ENCODE peak calls at places on chromosomes 13 and 19, in four cellular contexts. One of them, this sample, is unnamed.

GRCh38 chr19:44720945-44721344 is 22.0 kb downstream of the CEACAM16 start:
- DNase-seq in AG10803: no peak
- DNase-seq in colonic mucosa: no peak
- DNase-seq in psoas muscle: no peak
- DNase-seq in this sample: no peak

GRCh38 chr19:8101311-8101710 is 48.1 kb downstream of the FBN3 start:
- DNase-seq in psoas muscle: no peak
- DNase-seq in colonic mucosa: no peak
- DNase-seq in AG10803: no peak
- DNase-seq in this sample: no peak

GRCh38 chr19:31303262-31303815 is 45.9 kb downstream of the TSHZ3 start:
- DNase-seq in colonic mucosa: no peak
- DNase-seq in psoas muscle: no peak
- DNase-seq in AG10803: no peak
- DNase-seq in this sample: no peak

GRCh38 chr13:49608932-49609331 is 19.4 kb upstream of the ARL11 start:
- DNase-seq in psoas muscle: no peak
- DNase-seq in colonic mucosa: no peak
- DNase-seq in AG10803: no peak
- DNase-seq in this sample: no peak

GRCh38 chr13:24066405-24067292 is 93.9 kb upstream of the SPATA13 start:
- DNase-seq in AG10803: no peak
- DNase-seq in colonic mucosa: no peak
- DNase-seq in psoas muscle: no peak
- DNase-seq in this sample: no peak

GRCh38 chr19:932647-933552 is 7.1 kb downstream of the ARID3A start:
- DNase-seq in AG10803: peak
- DNase-seq in psoas muscle: peak
- DNase-seq in colonic mucosa: peak
- DNase-seq in this sample: peak

GRCh38 chr13:75761373-75761772 is 125.2 kb downstream of the LMO7 start:
- DNase-seq in colonic mucosa: no peak
- DNase-seq in psoas muscle: no peak
- DNase-seq in AG10803: no peak
- DNase-seq in this sample: no peak

GRCh38 chr19:49340069-49340864 is 5.1 kb downstream of the CD37 start:
- DNase-seq in colonic mucosa: peak
- DNase-seq in AG10803: no peak
- DNase-seq in psoas muscle: peak
- DNase-seq in this sample: no peak

GRCh38 chr13:99386495-99386894 is 79.3 kb upstream of the GPR183 start:
- DNase-seq in AG10803: no peak
- DNase-seq in psoas muscle: no peak
- DNase-seq in colonic mucosa: no peak
- DNase-seq in this sample: no peak

GRCh38 chr13:114241918-114242317 is 7.2 kb downstream of the CDC16 start:
- DNase-seq in psoas muscle: no peak
- DNase-seq in AG10803: no peak
- DNase-seq in colonic mucosa: no peak
- DNase-seq in this sample: no peak

GRCh38 chr13:114248011-114248410 is 13.3 kb downstream of the CDC16 start:
- DNase-seq in AG10803: peak
- DNase-seq in psoas muscle: no peak
- DNase-seq in colonic mucosa: no peak
- DNase-seq in this sample: peak

GRCh38 chr13:114249062-114249461 is 14.4 kb downstream of the CDC16 start:
- DNase-seq in colonic mucosa: peak
- DNase-seq in psoas muscle: no peak
- DNase-seq in AG10803: no peak
- DNase-seq in this sample: no peak

DNA sequence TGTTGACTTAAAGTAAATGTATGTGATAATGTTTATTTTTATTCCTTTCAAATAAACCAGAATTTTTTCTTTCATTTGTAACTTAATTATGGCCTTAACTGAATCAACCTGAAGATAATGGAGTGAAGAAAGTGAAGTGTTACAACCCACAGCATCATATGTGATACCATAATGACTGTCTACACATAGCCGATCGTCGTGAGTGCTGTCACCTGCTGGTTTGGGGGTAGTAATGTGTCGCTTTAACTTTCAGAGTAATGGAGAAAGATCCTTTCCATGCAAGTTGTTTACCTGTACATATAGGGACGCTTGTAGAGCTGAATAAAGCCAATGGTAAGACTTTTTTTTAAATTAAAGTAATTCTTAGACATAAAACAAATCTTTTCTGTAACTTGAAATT is 9.9 kb downstream of the CDC16 start:
- DNase-seq in AG10803: no peak
- DNase-seq in psoas muscle: no peak
- DNase-seq in colonic mucosa: no peak
- DNase-seq in this sample: no peak
- TF ChIP-seq CTCF in AG10803: no peak
- TF ChIP-seq CTCF in psoas muscle: no peak
- TF ChIP-seq CTCF in colonic mucosa: no peak
- TF ChIP-seq CTCF in this sample: no peak

GRCh38 chr19:17450264-17451075 is 2.0 kb upstream of the TMEM221 start:
- DNase-seq in AG10803: no peak
- DNase-seq in colonic mucosa: no peak
- DNase-seq in psoas muscle: no peak
- DNase-seq in this sample: no peak

GRCh38 chr19:17447704-17448189 is 721 bp downstream of the TMEM221 start:
- DNase-seq in AG10803: no peak
- DNase-seq in colonic mucosa: no peak
- DNase-seq in psoas muscle: no peak
- DNase-seq in this sample: no peak

GRCh38 chr19:17445526-17446165 is 2.8 kb downstream of the TMEM221 start:
- DNase-seq in psoas muscle: no peak
- DNase-seq in colonic mucosa: no peak
- DNase-seq in AG10803: no peak
- DNase-seq in this sample: no peak

GRCh38 chr19:17451820-17452219 is 3.4 kb upstream of the TMEM221 start:
- DNase-seq in psoas muscle: no peak
- DNase-seq in AG10803: no peak
- DNase-seq in colonic mucosa: no peak
- DNase-seq in this sample: no peak

GRCh38 chr19:17448190-17448967 is at the start of gene TMEM221:
- DNase-seq in AG10803: no peak
- DNase-seq in colonic mucosa: peak
- DNase-seq in psoas muscle: peak
- DNase-seq in this sample: no peak
- H3K4me3 ChIP-seq in AG10803: peak
- H3K4me3 ChIP-seq in colonic mucosa: peak
- H3K4me3 ChIP-seq in psoas muscle: peak
- H3K4me3 ChIP-seq in this sample: peak

DNA sequence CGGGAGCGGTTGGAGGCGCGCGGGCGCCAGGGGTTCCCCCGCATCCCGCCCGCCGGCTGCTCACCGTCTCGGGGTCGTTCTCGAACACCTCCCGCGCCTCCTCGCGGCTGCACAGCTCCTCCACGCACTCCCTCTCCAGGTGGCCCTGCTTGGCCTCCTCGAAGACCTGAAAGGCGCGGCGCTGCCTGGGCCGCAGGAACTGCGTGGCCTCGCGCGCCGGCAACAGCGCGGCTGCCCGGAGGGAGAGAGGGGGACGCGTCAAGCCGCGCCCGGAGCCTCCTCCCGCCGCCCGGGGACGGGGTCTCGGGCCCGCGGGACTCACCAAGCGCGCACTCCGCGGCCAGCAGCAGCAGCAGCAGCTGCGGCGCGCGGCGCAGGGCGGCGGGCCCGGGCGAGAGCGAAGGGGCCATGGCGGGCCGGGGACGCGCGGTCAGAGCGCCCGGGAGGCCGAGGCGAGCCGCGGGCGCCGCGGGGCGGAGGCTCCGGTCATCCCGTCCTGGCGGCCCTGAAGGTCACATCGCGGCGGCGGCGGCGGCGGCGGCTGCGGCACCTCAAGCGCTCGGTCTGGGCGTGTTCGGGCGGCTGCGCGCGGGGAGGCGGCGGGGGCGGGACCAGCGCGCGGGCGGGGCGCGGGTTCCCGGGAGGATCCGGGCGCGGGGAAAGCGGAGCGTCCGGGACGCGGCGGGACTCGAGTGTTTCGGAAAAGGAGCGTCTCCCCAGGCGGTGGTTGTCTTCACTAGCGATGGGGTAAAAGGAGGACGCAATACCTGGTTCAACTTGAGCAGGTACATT is at the start of gene GAS6:
- DNase-seq in colonic mucosa: peak
- DNase-seq in psoas muscle: peak
- DNase-seq in AG10803: peak
- DNase-seq in this sample: no peak
- TF ChIP-seq CTCF in colonic mucosa: no peak
- TF ChIP-seq CTCF in psoas muscle: peak
- TF ChIP-seq CTCF in AG10803: no peak
- TF ChIP-seq CTCF in this sample: peak

GRCh38 chr19:55369651-55370304 is 485 bp downstream of the IL11 start:
- DNase-seq in psoas muscle: no peak
- DNase-seq in AG10803: peak
- DNase-seq in colonic mucosa: no peak
- DNase-seq in this sample: no peak
- H3K4me3 ChIP-seq in psoas muscle: peak
- H3K4me3 ChIP-seq in AG10803: peak
- H3K4me3 ChIP-seq in colonic mucosa: peak
- H3K4me3 ChIP-seq in this sample: peak

GRCh38 chr13:30156826-30157615 is 150.3 kb downstream of the KATNAL1 start:
- DNase-seq in psoas muscle: no peak
- DNase-seq in colonic mucosa: no peak
- DNase-seq in AG10803: no peak
- DNase-seq in this sample: no peak

GRCh38 chr13:30157616-30157993 is 149.7 kb downstream of the KATNAL1 start:
- DNase-seq in AG10803: no peak
- DNase-seq in psoas muscle: no peak
- DNase-seq in colonic mucosa: no peak
- DNase-seq in this sample: no peak

GRCh38 chr13:30156270-30156669 is 151.1 kb downstream of the KATNAL1 start:
- DNase-seq in AG10803: no peak
- DNase-seq in psoas muscle: no peak
- DNase-seq in colonic mucosa: no peak
- DNase-seq in this sample: no peak

GRCh38 chr13:30159446-30159839 is 147.9 kb downstream of the KATNAL1 start:
- DNase-seq in colonic mucosa: no peak
- DNase-seq in AG10803: peak
- DNase-seq in psoas muscle: no peak
- DNase-seq in this sample: peak

DNA sequence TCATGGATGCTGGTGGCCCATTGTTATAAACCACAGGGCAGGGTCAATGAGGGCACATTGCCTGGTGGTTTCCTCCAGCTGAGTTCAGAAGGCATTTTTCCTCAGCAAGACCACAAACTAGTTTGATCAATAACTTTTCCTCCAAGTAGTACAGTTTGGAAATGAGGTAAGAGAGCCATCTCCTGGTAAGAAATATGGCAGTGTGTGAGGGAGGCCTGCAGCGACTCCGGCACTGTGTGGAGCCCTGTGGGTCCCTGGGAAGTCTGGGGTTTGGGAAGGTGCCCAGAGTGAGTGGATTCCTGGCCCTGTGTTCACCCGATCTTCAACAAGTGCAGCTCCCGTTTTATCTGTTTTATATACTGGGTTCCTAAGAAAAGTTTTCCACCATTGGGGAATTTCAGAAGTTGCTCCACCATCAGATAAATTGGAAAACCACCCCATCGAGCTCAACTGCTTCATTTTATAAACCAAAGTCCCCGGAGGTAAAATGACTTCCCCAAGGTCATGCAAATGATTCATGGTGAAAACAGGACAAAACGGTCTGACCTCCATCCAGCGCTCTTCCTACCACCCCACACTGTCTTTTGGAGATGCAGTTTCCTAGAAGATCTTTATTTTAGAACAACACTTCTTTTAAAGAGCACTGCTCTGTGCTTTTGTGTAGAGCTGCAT is 148.4 kb downstream of the KATNAL1 start:
- DNase-seq in colonic mucosa: no peak
- DNase-seq in AG10803: peak
- DNase-seq in psoas muscle: peak
- DNase-seq in this sample: peak
- TF ChIP-seq CTCF in colonic mucosa: no peak
- TF ChIP-seq CTCF in AG10803: peak
- TF ChIP-seq CTCF in psoas muscle: no peak
- TF ChIP-seq CTCF in this sample: peak

GRCh38 chr19:41552558-41552957 is 23.4 kb upstream of the CEACAM21 start:
- DNase-seq in psoas muscle: no peak
- DNase-seq in AG10803: no peak
- DNase-seq in colonic mucosa: no peak
- DNase-seq in this sample: no peak

GRCh38 chr19:41553804-41554203 is 22.2 kb upstream of the CEACAM21 start:
- DNase-seq in AG10803: no peak
- DNase-seq in psoas muscle: no peak
- DNase-seq in colonic mucosa: no peak
- DNase-seq in this sample: no peak

GRCh38 chr19:41548954-41549688 is 26.8 kb upstream of the CEACAM21 start:
- DNase-seq in AG10803: no peak
- DNase-seq in colonic mucosa: no peak
- DNase-seq in psoas muscle: no peak
- DNase-seq in this sample: no peak

GRCh38 chr19:41551212-41551610 is 24.8 kb upstream of the CEACAM21 start:
- DNase-seq in AG10803: no peak
- DNase-seq in psoas muscle: no peak
- DNase-seq in colonic mucosa: no peak
- DNase-seq in this sample: no peak

GRCh38 chr19:41551711-41552110 is 24.3 kb upstream of the CEACAM21 start:
- DNase-seq in colonic mucosa: no peak
- DNase-seq in psoas muscle: no peak
- DNase-seq in AG10803: no peak
- DNase-seq in this sample: no peak
- H3K4me3 ChIP-seq in colonic mucosa: no peak
- H3K4me3 ChIP-seq in psoas muscle: no peak
- H3K4me3 ChIP-seq in AG10803: no peak
- H3K4me3 ChIP-seq in this sample: no peak

DNA sequence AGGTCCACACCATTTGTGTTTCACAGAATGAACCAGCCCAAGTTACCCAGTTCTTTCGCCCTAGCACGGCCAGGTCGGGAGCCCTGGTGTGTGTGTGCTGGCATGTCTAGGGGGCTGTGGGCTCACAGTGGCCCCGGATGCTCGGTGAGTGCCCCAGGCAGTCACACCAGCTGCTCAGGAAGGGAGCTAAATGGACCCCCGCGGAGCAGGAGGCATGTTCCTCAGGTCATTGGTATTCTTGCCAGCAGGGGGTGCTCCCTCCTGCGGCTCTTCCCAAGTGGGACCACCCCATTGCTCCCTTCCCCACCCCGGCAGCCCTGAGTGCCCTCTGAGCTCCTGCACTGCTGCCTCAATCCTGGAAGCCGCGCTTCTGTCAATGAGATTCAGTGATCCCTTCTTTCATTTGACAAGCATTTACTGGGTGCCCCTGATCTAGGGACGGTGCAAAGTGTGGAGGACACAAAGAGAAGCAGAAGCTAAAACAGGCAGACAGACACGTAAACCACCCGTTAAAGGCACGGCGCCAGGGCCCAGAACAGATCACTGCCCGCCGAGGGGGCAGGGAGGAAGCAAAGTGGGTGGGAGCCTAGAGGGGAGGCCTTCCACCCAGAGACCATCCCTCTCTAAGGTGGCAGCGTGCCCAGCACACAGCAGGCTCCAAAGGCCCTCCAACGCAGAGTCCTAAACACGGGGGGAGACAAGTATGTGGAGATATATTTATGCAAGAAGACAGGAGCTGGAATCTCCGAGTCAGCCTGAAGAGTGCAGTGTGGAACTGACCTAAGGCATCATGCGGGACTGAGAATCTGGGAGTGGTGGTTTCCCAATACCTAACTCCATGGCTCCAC is 5.2 kb upstream of the ADPRHL1 start:
- DNase-seq in colonic mucosa: no peak
- DNase-seq in AG10803: no peak
- DNase-seq in psoas muscle: no peak
- DNase-seq in this sample: peak
- TF ChIP-seq CTCF in colonic mucosa: no peak
- TF ChIP-seq CTCF in AG10803: peak
- TF ChIP-seq CTCF in psoas muscle: peak
- TF ChIP-seq CTCF in this sample: peak

This sample was measured in astrocyte of the cerebellum.